ENCODE peak calls at places on chromosomes 2 and 18, in seven cellular contexts. One of them, this sample, is unnamed.

GRCh38 chr18:11432360-11432811 is 177.0 kb upstream of the SLC35G4 start:
- DNase-seq in K562: no peak
- DNase-seq in body of pancreas: no peak
- DNase-seq in A549: no peak
- DNase-seq in breast epithelium: no peak
- DNase-seq in endothelial cell of umbilical vein: no peak
- DNase-seq in GM12892: no peak
- DNase-seq in this sample: no peak

GRCh38 chr2:76391663-76392062 is 680.9 kb upstream of the GCFC2 start:
- DNase-seq in K562: no peak
- DNase-seq in body of pancreas: peak; percentile 36
- DNase-seq in A549: no peak
- DNase-seq in breast epithelium: no peak
- DNase-seq in endothelial cell of umbilical vein: no peak
- DNase-seq in GM12892: no peak
- DNase-seq in this sample: no peak

GRCh38 chr2:168030862-168031624 is 216.4 kb downstream of the STK39 start:
- DNase-seq in K562: no peak
- DNase-seq in body of pancreas: no peak
- DNase-seq in A549: no peak
- DNase-seq in breast epithelium: no peak
- DNase-seq in endothelial cell of umbilical vein: no peak
- DNase-seq in GM12892: no peak
- DNase-seq in this sample: no peak

GRCh38 chr2:230873670-230874401 is 9.1 kb downstream of the ITM2C start:
- DNase-seq in K562: no peak
- DNase-seq in body of pancreas: no peak
- DNase-seq in A549: no peak
- DNase-seq in breast epithelium: peak; percentile 40
- DNase-seq in endothelial cell of umbilical vein: no peak
- DNase-seq in GM12892: peak; percentile 62
- DNase-seq in this sample: no peak

GRCh38 chr2:156331572-156332451 is 709 bp downstream of the NR4A2 start:
- DNase-seq in K562: peak; percentile 76
- DNase-seq in body of pancreas: peak; percentile 78
- DNase-seq in A549: peak; percentile 66
- DNase-seq in breast epithelium: peak; percentile 82
- DNase-seq in endothelial cell of umbilical vein: peak; percentile 83
- DNase-seq in GM12892: no peak
- DNase-seq in this sample: peak; percentile 63

GRCh38 chr2:188181035-188181434 is 110.6 kb upstream of the GULP1 start:
- DNase-seq in K562: no peak
- DNase-seq in body of pancreas: no peak
- DNase-seq in A549: no peak
- DNase-seq in breast epithelium: no peak
- DNase-seq in endothelial cell of umbilical vein: no peak
- DNase-seq in GM12892: no peak
- DNase-seq in this sample: no peak

GRCh38 chr2:218186876-218187649 is 20.3 kb upstream of the CXCR1 start:
- DNase-seq in K562: no peak
- DNase-seq in body of pancreas: peak; percentile 16
- DNase-seq in A549: no peak
- DNase-seq in breast epithelium: no peak
- DNase-seq in endothelial cell of umbilical vein: no peak
- DNase-seq in GM12892: no peak
- DNase-seq in this sample: no peak

GRCh38 chr2:211085056-211085680 is 528.8 kb downstream of the CPS1 start:
- DNase-seq in K562: peak; percentile 9
- DNase-seq in body of pancreas: peak; percentile 12
- DNase-seq in A549: peak; percentile 33
- DNase-seq in breast epithelium: no peak
- DNase-seq in endothelial cell of umbilical vein: peak; percentile 43
- DNase-seq in GM12892: no peak
- DNase-seq in this sample: peak; percentile 11

GRCh38 chr2:127645395-127646291 is at the start of gene GPR17:
- DNase-seq in K562: no peak
- DNase-seq in body of pancreas: no peak
- DNase-seq in A549: no peak
- DNase-seq in breast epithelium: no peak
- DNase-seq in endothelial cell of umbilical vein: no peak
- DNase-seq in GM12892: no peak
- DNase-seq in this sample: no peak

GRCh38 chr2:126754240-126755004 is 98.5 kb downstream of the GYPC start:
- DNase-seq in K562: no peak
- DNase-seq in body of pancreas: no peak
- DNase-seq in A549: no peak
- DNase-seq in breast epithelium: no peak
- DNase-seq in endothelial cell of umbilical vein: no peak
- DNase-seq in GM12892: no peak
- DNase-seq in this sample: no peak

GRCh38 chr2:182717451-182718215 is 1.6 kb downstream of the DNAJC10 start:
- DNase-seq in K562: no peak
- DNase-seq in body of pancreas: no peak
- DNase-seq in A549: no peak
- DNase-seq in breast epithelium: no peak
- DNase-seq in endothelial cell of umbilical vein: peak; percentile 22
- DNase-seq in GM12892: peak; percentile 9
- DNase-seq in this sample: peak; percentile 13

GRCh38 chr2:144526826-144527225 is 6.9 kb upstream of the ZEB2 start:
- DNase-seq in K562: no peak
- DNase-seq in body of pancreas: no peak
- DNase-seq in A549: no peak
- DNase-seq in breast epithelium: no peak
- DNase-seq in endothelial cell of umbilical vein: no peak
- DNase-seq in GM12892: no peak
- DNase-seq in this sample: no peak

GRCh38 chr2:144523606-144524131 is 3.8 kb upstream of the ZEB2 start:
- DNase-seq in K562: no peak
- DNase-seq in body of pancreas: no peak
- DNase-seq in A549: no peak
- DNase-seq in breast epithelium: no peak
- DNase-seq in endothelial cell of umbilical vein: peak; percentile 36
- DNase-seq in GM12892: no peak
- DNase-seq in this sample: peak; percentile 62

GRCh38 chr2:144521702-144522101 is 1.8 kb upstream of the ZEB2 start:
- DNase-seq in K562: peak; percentile 50
- DNase-seq in body of pancreas: no peak
- DNase-seq in A549: no peak
- DNase-seq in breast epithelium: no peak
- DNase-seq in endothelial cell of umbilical vein: no peak
- DNase-seq in GM12892: no peak
- DNase-seq in this sample: no peak

GRCh38 chr2:144522741-144523605 is 3.1 kb upstream of the ZEB2 start:
- DNase-seq in K562: peak; percentile 77
- DNase-seq in body of pancreas: no peak
- DNase-seq in A549: no peak
- DNase-seq in breast epithelium: no peak
- DNase-seq in endothelial cell of umbilical vein: peak; percentile 39
- DNase-seq in GM12892: no peak
- DNase-seq in this sample: peak; percentile 67

DNA sequence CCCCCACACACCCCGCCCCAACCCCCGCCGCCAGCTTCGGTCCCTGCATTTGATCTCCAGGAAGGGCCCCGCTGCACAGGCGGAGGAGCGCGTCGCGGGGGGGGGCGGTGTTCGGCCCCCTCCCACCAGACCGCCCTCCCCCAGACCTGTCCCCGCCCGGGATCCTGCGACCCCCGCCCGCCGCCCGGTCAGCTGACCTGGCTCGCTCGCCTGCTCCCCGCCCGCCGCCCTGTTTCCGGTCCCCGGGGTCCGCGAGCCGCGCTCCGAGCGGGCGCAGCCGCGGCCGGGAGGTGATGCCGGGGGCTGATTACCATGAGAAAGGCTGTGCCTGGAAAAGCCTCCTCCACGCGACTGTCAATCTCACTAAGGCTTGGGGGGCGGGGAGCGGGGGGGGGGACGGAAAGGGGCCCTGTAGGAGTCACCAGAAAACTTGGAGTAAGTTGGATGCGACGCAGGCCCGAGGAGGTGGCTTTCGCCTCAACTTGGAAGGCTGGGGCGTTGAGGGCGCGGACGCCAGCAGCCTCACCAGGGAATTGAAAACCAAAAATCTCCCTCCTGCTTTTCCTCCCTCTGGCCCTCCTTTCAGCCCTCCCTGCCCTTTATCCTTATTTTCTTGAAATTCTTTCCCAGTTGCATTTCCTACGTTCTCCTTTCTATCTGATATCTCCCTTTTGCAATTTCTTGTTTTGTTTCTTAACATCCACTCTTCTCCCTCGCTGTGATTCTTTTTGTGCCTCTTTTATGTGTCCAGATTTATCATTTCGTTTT is 4.5 kb upstream of the ZEB2 start:
- DNase-seq in K562: peak; percentile 89
- DNase-seq in body of pancreas: peak; percentile 22
- DNase-seq in A549: no peak
- DNase-seq in breast epithelium: no peak
- DNase-seq in endothelial cell of umbilical vein: no peak
- DNase-seq in GM12892: no peak
- DNase-seq in this sample: peak; percentile 64
- TF ChIP-seq POLR2A in K562: peak; percentile 36
- TF ChIP-seq POLR2A in body of pancreas: no peak
- TF ChIP-seq POLR2A in A549: no peak
- TF ChIP-seq POLR2A in breast epithelium: no peak
- TF ChIP-seq POLR2A in endothelial cell of umbilical vein: no peak
- TF ChIP-seq POLR2A in GM12892: no peak
- TF ChIP-seq POLR2A in this sample: no peak

GRCh38 chr2:73740767-73741166 is 3.6 kb upstream of the TPRKB start:
- DNase-seq in K562: no peak
- DNase-seq in body of pancreas: no peak
- DNase-seq in A549: no peak
- DNase-seq in breast epithelium: no peak
- DNase-seq in endothelial cell of umbilical vein: no peak
- DNase-seq in GM12892: no peak
- DNase-seq in this sample: no peak

GRCh38 chr2:73736378-73736777 is 767 bp downstream of the TPRKB start:
- DNase-seq in K562: no peak
- DNase-seq in body of pancreas: no peak
- DNase-seq in A549: no peak
- DNase-seq in breast epithelium: no peak
- DNase-seq in endothelial cell of umbilical vein: peak; percentile 22
- DNase-seq in GM12892: no peak
- DNase-seq in this sample: no peak

GRCh38 chr2:73739101-73739500 is 2.0 kb upstream of the TPRKB start:
- DNase-seq in K562: no peak
- DNase-seq in body of pancreas: no peak
- DNase-seq in A549: no peak
- DNase-seq in breast epithelium: no peak
- DNase-seq in endothelial cell of umbilical vein: no peak
- DNase-seq in GM12892: no peak
- DNase-seq in this sample: no peak

DNA sequence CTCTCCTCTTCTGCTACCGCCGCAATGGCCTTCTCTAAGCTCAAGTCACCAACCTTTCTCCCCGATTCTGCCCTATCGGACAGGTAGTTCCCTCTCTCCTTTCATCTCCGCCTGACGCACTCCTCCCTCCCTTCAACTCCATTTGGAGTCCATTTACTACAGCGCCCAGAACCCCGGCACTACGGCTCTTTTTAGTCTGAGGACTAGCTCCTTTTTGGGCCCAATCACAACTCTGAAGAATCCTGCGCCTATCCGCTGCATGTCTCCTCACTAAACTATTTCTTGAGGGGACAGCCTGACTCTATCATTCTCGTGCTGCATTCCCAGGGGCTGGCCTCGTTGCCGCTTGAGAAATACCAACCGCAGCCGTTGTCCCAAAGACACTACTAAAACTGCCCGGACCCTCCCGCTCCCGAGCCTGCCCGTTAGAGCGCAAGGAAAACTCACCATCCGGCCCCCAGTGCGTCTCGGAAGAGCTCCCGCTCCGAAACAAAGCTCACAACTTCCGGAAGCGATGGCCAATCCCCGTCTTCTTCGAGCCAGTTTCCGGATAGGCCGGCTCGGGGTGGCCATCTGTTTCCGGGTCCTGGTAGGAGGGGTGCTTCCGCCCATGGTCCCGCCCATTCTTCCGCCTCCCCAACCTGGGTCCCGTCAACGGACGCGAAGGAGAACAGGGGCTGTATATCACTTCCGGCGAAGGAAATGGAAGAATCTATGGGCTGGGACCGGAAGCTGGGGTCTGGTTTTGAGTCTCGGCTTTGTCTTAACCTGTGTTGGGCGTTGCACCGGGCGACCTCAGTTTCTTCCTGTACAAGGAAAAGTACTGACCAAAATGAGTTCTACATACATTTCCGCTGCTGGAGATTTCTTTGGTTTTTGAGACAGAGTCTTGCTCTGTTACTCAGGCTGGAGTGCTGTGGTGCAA is at the start of gene TPRKB:
- DNase-seq in K562: peak; percentile 98
- DNase-seq in body of pancreas: peak; percentile 97
- DNase-seq in A549: peak; percentile 99
- DNase-seq in breast epithelium: peak; percentile 94
- DNase-seq in endothelial cell of umbilical vein: peak; percentile 95
- DNase-seq in GM12892: peak; percentile 96
- DNase-seq in this sample: peak; percentile 97
- TF ChIP-seq POLR2A in K562: peak; percentile 94
- TF ChIP-seq POLR2A in body of pancreas: no peak
- TF ChIP-seq POLR2A in A549: peak; percentile 40
- TF ChIP-seq POLR2A in breast epithelium: peak; percentile 34
- TF ChIP-seq POLR2A in endothelial cell of umbilical vein: peak; percentile 63
- TF ChIP-seq POLR2A in GM12892: peak; percentile 86
- TF ChIP-seq POLR2A in this sample: peak; percentile 88

GRCh38 chr2:120471166-120471565 is 125.2 kb downstream of the INHBB start:
- DNase-seq in K562: no peak
- DNase-seq in body of pancreas: no peak
- DNase-seq in A549: no peak
- DNase-seq in breast epithelium: no peak
- DNase-seq in endothelial cell of umbilical vein: no peak
- DNase-seq in GM12892: no peak
- DNase-seq in this sample: no peak

GRCh38 chr2:120470717-120471060 is 124.8 kb downstream of the INHBB start:
- DNase-seq in K562: no peak
- DNase-seq in body of pancreas: peak; percentile 39
- DNase-seq in A549: no peak
- DNase-seq in breast epithelium: no peak
- DNase-seq in endothelial cell of umbilical vein: no peak
- DNase-seq in GM12892: no peak
- DNase-seq in this sample: no peak

GRCh38 chr2:120469486-120469885 is 123.5 kb downstream of the INHBB start:
- DNase-seq in K562: no peak
- DNase-seq in body of pancreas: no peak
- DNase-seq in A549: no peak
- DNase-seq in breast epithelium: no peak
- DNase-seq in endothelial cell of umbilical vein: no peak
- DNase-seq in GM12892: no peak
- DNase-seq in this sample: no peak

GRCh38 chr2:120472031-120472430 is 126.1 kb downstream of the INHBB start:
- DNase-seq in K562: no peak
- DNase-seq in body of pancreas: no peak
- DNase-seq in A549: no peak
- DNase-seq in breast epithelium: no peak
- DNase-seq in endothelial cell of umbilical vein: no peak
- DNase-seq in GM12892: no peak
- DNase-seq in this sample: no peak

GRCh38 chr2:120470041-120470716 is 124.2 kb downstream of the INHBB start:
- DNase-seq in K562: no peak
- DNase-seq in body of pancreas: peak; percentile 89
- DNase-seq in A549: peak; percentile 90
- DNase-seq in breast epithelium: peak; percentile 89
- DNase-seq in endothelial cell of umbilical vein: peak; percentile 49
- DNase-seq in GM12892: no peak
- DNase-seq in this sample: no peak
- TF ChIP-seq POLR2A in K562: no peak
- TF ChIP-seq POLR2A in body of pancreas: no peak
- TF ChIP-seq POLR2A in A549: no peak
- TF ChIP-seq POLR2A in breast epithelium: no peak
- TF ChIP-seq POLR2A in endothelial cell of umbilical vein: no peak
- TF ChIP-seq POLR2A in GM12892: no peak
- TF ChIP-seq POLR2A in this sample: no peak

GRCh38 chr2:120983344-120983743 is 247.7 kb downstream of the GLI2 start:
- DNase-seq in K562: no peak
- DNase-seq in body of pancreas: no peak
- DNase-seq in A549: no peak
- DNase-seq in breast epithelium: no peak
- DNase-seq in endothelial cell of umbilical vein: no peak
- DNase-seq in GM12892: no peak
- DNase-seq in this sample: no peak
- TF ChIP-seq POLR2A in K562: no peak
- TF ChIP-seq POLR2A in body of pancreas: no peak
- TF ChIP-seq POLR2A in A549: no peak
- TF ChIP-seq POLR2A in breast epithelium: no peak
- TF ChIP-seq POLR2A in endothelial cell of umbilical vein: no peak
- TF ChIP-seq POLR2A in GM12892: no peak
- TF ChIP-seq POLR2A in this sample: no peak